ENCODE peak calls at places on chromosome 3, in ten cellular contexts. V is GM23248, J is mammary epithelial cell, D is neural progenitor cell, N is IMR-90, G is H9, M is HCT116, A is GM23338, E is fibroblast of lung, F is keratinocyte. T is an unnamed sample.

GRCh38 chr3:110526732-110527727 is 544.6 kb upstream of the NECTIN3 start:
- DNase-seq in F (peak), J (peak), G (no peak), D (peak), E (peak), A (peak), N (peak), M (peak), V (peak), T (peak)

GRCh38 chr3:56251343-56251945 is 216.8 kb downstream of the ERC2 start:
- DNase-seq in M (peak), N (peak), A (peak), E (peak), F (no peak), G (no peak), D (peak), V (peak), J (peak), T (no peak)

GRCh38 chr3:184523825-184524615 is 37.6 kb upstream of the EPHB3 start:
- DNase-seq in D (peak), M (peak), J (peak), A (peak), E (peak), V (peak), G (peak), F (no peak), N (peak), T (peak)

GRCh38 chr3:123202451-123202850 is 708 bp downstream of the SEC22A start:
- DNase-seq in M (no peak), A (peak), V (peak), D (peak), F (no peak), J (peak), G (peak), N (peak), E (no peak), T (peak)

GRCh38 chr3:105364113-105364512 is 2.6 kb upstream of the ALCAM start:
- DNase-seq in D (no peak), M (no peak), E (peak), J (no peak), V (peak), F (no peak), N (peak), G (no peak), A (no peak), T (no peak)

GRCh38 chr3:162865466-162865865 is 1368.9 kb downstream of the OTOL1 start:
- DNase-seq in G (no peak), V (peak), D (no peak), A (no peak), J (no peak), N (no peak), F (no peak), M (no peak), E (no peak), T (no peak)

GRCh38 chr3:140545756-140546155 is 132.1 kb upstream of the TRIM42 start:
- DNase-seq in D (no peak), E (peak), F (no peak), N (no peak), G (no peak), J (no peak), V (no peak), A (no peak), M (no peak), T (peak)

GRCh38 chr3:195113074-195113473 is 157.9 kb downstream of the XXYLT1 start:
- DNase-seq in M (no peak), V (no peak), F (no peak), G (no peak), D (no peak), J (no peak), A (no peak), N (no peak), E (no peak), T (no peak)

GRCh38 chr3:37594873-37595783 is 266.6 kb upstream of the CTDSPL start:
- DNase-seq in A (no peak), D (no peak), N (no peak), F (no peak), E (no peak), J (no peak), V (no peak), G (no peak), M (no peak), T (no peak)

GRCh38 chr3:173889522-173890055 is 492.0 kb downstream of the NLGN1 start:
- DNase-seq in E (peak), J (no peak), M (no peak), V (peak), D (no peak), N (peak), A (no peak), F (no peak), G (no peak), T (no peak)

GRCh38 chr3:143956858-143957257 is 14.8 kb upstream of the DIPK2A start:
- DNase-seq in M (no peak), E (peak), J (no peak), V (no peak), F (no peak), A (no peak), G (no peak), D (no peak), N (no peak), T (no peak)

GRCh38 chr3:65406470-65406869 is 632.2 kb downstream of the MAGI1 start:
- DNase-seq in N (peak), A (no peak), E (no peak), M (no peak), G (no peak), D (no peak), V (peak), F (no peak), J (no peak), T (no peak)

GRCh38 chr3:107065094-107065861 is 312.0 kb upstream of the CCDC54 start:
- DNase-seq in N (no peak), E (peak), F (no peak), A (no peak), M (no peak), G (no peak), J (no peak), V (peak), D (no peak), T (no peak)

GRCh38 chr3:53030864-53031445 is 14.9 kb downstream of the SFMBT1 start:
- DNase-seq in F (no peak), E (no peak), D (no peak), J (peak), A (peak), N (no peak), M (no peak), V (no peak), G (peak), T (no peak)

GRCh38 chr3:52024765-52025452 is 29.2 kb upstream of the RPL29 start:
- DNase-seq in G (no peak), J (no peak), N (no peak), V (no peak), D (no peak), E (no peak), M (no peak), F (no peak), A (no peak), T (no peak)

GRCh38 chr3:192915306-192915705 is 2.4 kb downstream of the MB21D2 start:
- DNase-seq in N (peak), E (peak), M (no peak), A (peak), J (no peak), F (no peak), V (peak), G (peak), D (peak), T (peak)

GRCh38 chr3:125440559-125440955 is 65.4 kb upstream of the ZNF148 start:
- DNase-seq in G (no peak), N (no peak), F (no peak), A (no peak), E (no peak), D (no peak), J (peak), V (no peak), M (no peak), T (no peak)

GRCh38 chr3:113890256-113890900 is 51.8 kb downstream of the GRAMD1C start:
- DNase-seq in F (no peak), E (no peak), J (no peak), V (no peak), D (peak), M (no peak), A (peak), G (peak), N (no peak), T (no peak)

GRCh38 chr3:17640466-17640865 is 102.0 kb downstream of the TBC1D5 start:
- DNase-seq in D (no peak), A (no peak), V (peak), J (peak), M (no peak), G (no peak), F (no peak), E (peak), N (peak), T (no peak)

GRCh38 chr3:38645076-38645475 is 4.4 kb downstream of the SCN5A start:
- DNase-seq in A (no peak), E (no peak), F (no peak), N (no peak), V (no peak), D (no peak), G (no peak), J (no peak), M (no peak), T (no peak)

GRCh38 chr3:124409650-124410275 is 320.5 kb upstream of the UMPS start:
- DNase-seq in F (peak), M (no peak), D (no peak), G (no peak), E (peak), N (peak), J (peak), V (peak), A (peak), T (no peak)

GRCh38 chr3:5023777-5024346 is 44.6 kb downstream of the BHLHE40 start:
- DNase-seq in G (no peak), E (no peak), M (no peak), A (no peak), V (no peak), D (no peak), J (no peak), N (no peak), F (no peak), T (no peak)

GRCh38 chr3:72185549-72186484 is 400.9 kb upstream of the PROK2 start:
- DNase-seq in J (peak), F (peak), G (no peak), N (peak), E (peak), M (no peak), A (no peak), V (peak), D (no peak), T (no peak)

GRCh38 chr3:9870978-9871377 is 9.1 kb downstream of the CIDEC start:
- DNase-seq in J (peak), A (no peak), M (no peak), V (peak), N (peak), E (peak), D (no peak), G (no peak), F (no peak), T (peak)

GRCh38 chr3:129383292-129383860 is 45.1 kb downstream of the EFCAB12 start:
- DNase-seq in E (peak), V (peak), G (peak), D (peak), A (peak), M (peak), N (peak), J (peak), F (no peak), T (peak)

GRCh38 chr3:159919873-159920272 is 68.8 kb upstream of the IL12A start:
- DNase-seq in N (peak), F (no peak), V (peak), G (no peak), A (no peak), J (peak), D (no peak), E (peak), M (no peak), T (no peak)

GRCh38 chr3:97857401-97857800 is 35.6 kb downstream of the CRYBG3 start:
- DNase-seq in J (no peak), G (no peak), N (no peak), M (no peak), V (no peak), A (no peak), D (no peak), F (no peak), E (no peak), T (no peak)

GRCh38 chr3:134718736-134719135 is 67.9 kb upstream of the KY start:
- DNase-seq in N (peak), A (no peak), F (no peak), G (no peak), D (no peak), J (no peak), E (peak), M (no peak), V (no peak), T (no peak)

GRCh38 chr3:13891017-13891392 is 11.1 kb upstream of the WNT7A start:
- DNase-seq in J (no peak), A (no peak), G (no peak), N (no peak), F (no peak), V (no peak), D (no peak), E (no peak), M (no peak), T (no peak)
- H3K4me2 ChIP-seq in J (peak), A (no peak), G (no peak), N (no peak), F (peak), V (no peak), D (no peak), E (no peak), M (no peak), T (no peak)

DNA sequence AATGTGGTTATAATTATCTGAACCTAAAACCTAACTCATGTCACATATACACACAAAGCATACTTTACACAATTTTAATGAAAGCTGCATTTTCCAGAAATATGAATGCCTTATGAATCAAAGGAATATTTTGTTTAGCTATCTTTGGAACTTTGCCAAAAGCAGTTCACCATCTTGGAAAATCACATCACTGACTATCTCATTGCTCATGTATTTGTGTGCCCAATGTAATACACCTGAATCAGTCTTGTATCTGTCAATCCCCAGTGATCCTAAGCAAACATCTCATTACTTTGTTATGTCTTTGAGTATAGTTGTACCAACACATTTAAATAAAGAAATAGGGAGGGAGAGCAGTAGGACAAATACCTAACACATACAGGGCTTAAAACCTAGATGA is 15.6 kb upstream of the CD47 start:
- DNase-seq in D (no peak), A (no peak), F (no peak), V (no peak), N (no peak), E (no peak), G (no peak), M (no peak), J (no peak), T (no peak)
- H3K4me2 ChIP-seq in D (no peak), A (no peak), F (no peak), V (no peak), N (no peak), E (no peak), G (no peak), M (no peak), J (no peak), T (peak)

GRCh38 chr3:49705390-49705960 is 14.0 kb downstream of the AMIGO3 start:
- DNase-seq in F (no peak), N (no peak), A (no peak), E (no peak), G (no peak), J (no peak), V (no peak), D (no peak), M (no peak), T (no peak)
- H3K4me2 ChIP-seq in F (no peak), N (no peak), A (no peak), E (no peak), G (no peak), J (no peak), V (no peak), D (no peak), M (no peak), T (no peak)

DNA sequence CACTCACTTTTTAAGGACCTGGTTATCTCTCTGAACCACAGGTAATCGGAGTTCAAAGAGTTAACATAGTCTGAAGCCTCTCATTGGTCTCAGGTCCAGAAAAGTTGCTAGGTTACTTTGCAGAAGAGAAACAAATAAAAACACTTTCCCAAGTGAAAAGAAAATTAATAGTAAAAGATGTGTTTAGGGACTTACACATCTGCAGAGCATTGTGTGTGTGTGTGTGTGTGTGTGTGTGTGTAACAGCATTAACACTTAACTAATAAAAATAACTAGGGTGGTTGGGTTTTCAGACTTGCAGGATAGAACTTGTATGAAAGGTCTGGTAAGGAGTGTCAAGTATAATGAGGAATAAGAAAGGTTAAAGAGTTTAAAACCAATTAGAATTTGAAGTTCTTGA is 976 bp downstream of the MASP1 start:
- DNase-seq in E (no peak), G (no peak), M (no peak), V (peak), N (no peak), J (no peak), F (no peak), A (no peak), D (no peak), T (no peak)
- H3K4me2 ChIP-seq in E (peak), G (no peak), M (no peak), V (peak), N (peak), J (no peak), F (no peak), A (peak), D (no peak), T (no peak)

GRCh38 chr3:196159952-196160804 is 51.0 kb downstream of the ZDHHC19 start:
- DNase-seq in G (peak), V (peak), F (no peak), J (peak), A (peak), E (peak), D (no peak), M (no peak), N (peak), T (peak)
- H3K4me2 ChIP-seq in G (no peak), V (peak), F (no peak), J (no peak), A (no peak), E (no peak), D (no peak), M (peak), N (no peak), T (no peak)

T was measured in PC-9.